ENCODE peak calls at places on chromosomes 5 and 9, in seven cellular contexts. J, O, A, V, T, S and C are unnamed samples.

GRCh38 chr5:172623313-172623980 is 17.6 kb upstream of the NEURL1B start:
- DNase-seq in J (no peak), O (no peak), A (no peak), V (no peak), T (no peak), S (no peak), C (no peak)

GRCh38 chr5:172936441-172936840 is 22.8 kb upstream of the RPL26L1 start:
- DNase-seq in J (no peak), O (no peak), A (no peak), V (no peak), T (no peak), S (no peak), C (no peak)

GRCh38 chr5:72470817-72471216 is 36.4 kb downstream of the ZNF366 start:
- DNase-seq in J (peak), O (no peak), A (no peak), V (no peak), T (no peak), S (no peak), C (no peak)

GRCh38 chr5:106854941-106855340 is 815.8 kb downstream of the EFNA5 start:
- DNase-seq in J (no peak), O (no peak), A (no peak), V (no peak), T (no peak), S (no peak), C (no peak)

GRCh38 chr5:21152611-21153010 is 1164.6 kb upstream of the CDH18 start:
- DNase-seq in J (peak), O (no peak), A (no peak), V (no peak), T (no peak), S (no peak), C (no peak)

GRCh38 chr9:96136992-96137665 is 164.8 kb downstream of the HSD17B3 start:
- DNase-seq in J (no peak), O (peak), A (no peak), V (peak), T (peak), S (peak), C (peak)

GRCh38 chr5:58804331-58804730 is 221.5 kb downstream of the RAB3C start:
- DNase-seq in J (no peak), O (peak), A (no peak), V (no peak), T (no peak), S (no peak), C (no peak)

GRCh38 chr9:94156549-94157407 is 72.5 kb downstream of the PTPDC1 start:
- DNase-seq in J (no peak), O (no peak), A (no peak), V (peak), T (peak), S (peak), C (no peak)

GRCh38 chr5:135954899-135955298 is at the start of gene LECT2:
- DNase-seq in J (no peak), O (no peak), A (no peak), V (no peak), T (no peak), S (no peak), C (no peak)

GRCh38 chr9:111807197-111807596 is 12.5 kb upstream of the SHOC1 start:
- DNase-seq in J (no peak), O (no peak), A (no peak), V (no peak), T (no peak), S (no peak), C (no peak)

GRCh38 chr9:133708123-133708769 is 29.9 kb downstream of the SARDH start:
- DNase-seq in J (no peak), O (no peak), A (peak), V (no peak), T (peak), S (no peak), C (no peak)

GRCh38 chr9:126211441-126212074 is 115.1 kb upstream of the MVB12B start:
- DNase-seq in J (no peak), O (no peak), A (no peak), V (no peak), T (no peak), S (no peak), C (no peak)

GRCh38 chr9:38224941-38225340 is 155.9 kb upstream of the SHB start:
- DNase-seq in J (no peak), O (no peak), A (no peak), V (no peak), T (no peak), S (no peak), C (no peak)

GRCh38 chr9:126844085-126844484 is 16.4 kb upstream of the ZBTB34 start:
- DNase-seq in J (peak), O (no peak), A (no peak), V (no peak), T (no peak), S (no peak), C (no peak)

GRCh38 chr9:16516887-16517286 is 353.6 kb downstream of the BNC2 start:
- DNase-seq in J (no peak), O (no peak), A (no peak), V (no peak), T (no peak), S (no peak), C (no peak)

GRCh38 chr5:172412724-172413260 is 41.5 kb downstream of the SH3PXD2B start:
- DNase-seq in J (peak), O (no peak), A (no peak), V (no peak), T (peak), S (peak), C (no peak)

GRCh38 chr5:82386576-82386975 is 108.4 kb upstream of the RPS23 start:
- DNase-seq in J (no peak), O (no peak), A (no peak), V (no peak), T (no peak), S (no peak), C (no peak)

GRCh38 chr5:122126711-122127385 is 2.5 kb upstream of the ZNF474 start:
- DNase-seq in J (no peak), O (peak), A (no peak), V (no peak), T (peak), S (no peak), C (peak)

GRCh38 chr9:138049779-138050471 is 172.3 kb downstream of the CACNA1B start:
- DNase-seq in J (no peak), O (peak), A (peak), V (no peak), T (no peak), S (peak), C (no peak)

GRCh38 chr5:141825241-141825671 is 53.0 kb downstream of the PCDH1 start:
- DNase-seq in J (no peak), O (no peak), A (no peak), V (peak), T (no peak), S (no peak), C (peak)

GRCh38 chr5:10733426-10733825 is 27.6 kb downstream of the DAP start:
- DNase-seq in J (no peak), O (no peak), A (no peak), V (no peak), T (no peak), S (no peak), C (no peak)

GRCh38 chr5:15938186-15938585 is 241.4 kb downstream of the MARCHF11 start:
- DNase-seq in J (no peak), O (no peak), A (no peak), V (no peak), T (no peak), S (no peak), C (no peak)

GRCh38 chr5:32233696-32234447 is 59.8 kb upstream of the GOLPH3 start:
- DNase-seq in J (no peak), O (no peak), A (no peak), V (no peak), T (peak), S (peak), C (no peak)

GRCh38 chr5:174177531-174177930 is 132.0 kb downstream of the NSG2 start:
- DNase-seq in J (no peak), O (no peak), A (no peak), V (no peak), T (no peak), S (no peak), C (no peak)

GRCh38 chr5:147084702-147085101 is 150.1 kb upstream of the STK32A start:
- DNase-seq in J (no peak), O (peak), A (no peak), V (peak), T (no peak), S (no peak), C (peak)

GRCh38 chr5:113214606-113215323 is 220.0 kb downstream of the TSSK1B start:
- DNase-seq in J (no peak), O (no peak), A (no peak), V (no peak), T (no peak), S (no peak), C (no peak)